ENCODE peak calls at places on chromosome 2, in seven cellular contexts. One of them, this sample, is unnamed.

GRCh38 chr2:204842731-204843490 is 297.6 kb downstream of the PARD3B start:
- DNase-seq in iris pigment epithelial cell: peak; percentile 98
- DNase-seq in activated gamma-delta T cell treated with Interleukin-2 at 50 U/mL for 16 hours: no peak
- DNase-seq in smooth muscle cell of the brain vasculature: peak; percentile 54
- DNase-seq in fibroblast of the conjunctiva: peak; percentile 91
- DNase-seq in activated CD4-positive, alpha-beta T cell treated with anti-CD3 and anti-CD28 coated beads for 36 hours: peak; percentile 55
- DNase-seq in AG10803: peak; percentile 97
- DNase-seq in this sample: peak; percentile 93

GRCh38 chr2:107001081-107001480 is 115.1 kb upstream of the ST6GAL2 start:
- DNase-seq in fibroblast of the conjunctiva: no peak
- DNase-seq in activated gamma-delta T cell treated with Interleukin-2 at 50 U/mL for 16 hours: no peak
- DNase-seq in iris pigment epithelial cell: no peak
- DNase-seq in activated CD4-positive, alpha-beta T cell treated with anti-CD3 and anti-CD28 coated beads for 36 hours: no peak
- DNase-seq in AG10803: no peak
- DNase-seq in smooth muscle cell of the brain vasculature: no peak
- DNase-seq in this sample: no peak

GRCh38 chr2:37244017-37244416 is 12.6 kb downstream of the NDUFAF7 start:
- DNase-seq in activated CD4-positive, alpha-beta T cell treated with anti-CD3 and anti-CD28 coated beads for 36 hours: no peak
- DNase-seq in fibroblast of the conjunctiva: no peak
- DNase-seq in AG10803: no peak
- DNase-seq in activated gamma-delta T cell treated with Interleukin-2 at 50 U/mL for 16 hours: no peak
- DNase-seq in smooth muscle cell of the brain vasculature: no peak
- DNase-seq in iris pigment epithelial cell: no peak
- DNase-seq in this sample: no peak

GRCh38 chr2:81903534-81903933 is 1599.0 kb upstream of the LRRTM1 start:
- DNase-seq in AG10803: no peak
- DNase-seq in activated CD4-positive, alpha-beta T cell treated with anti-CD3 and anti-CD28 coated beads for 36 hours: no peak
- DNase-seq in activated gamma-delta T cell treated with Interleukin-2 at 50 U/mL for 16 hours: no peak
- DNase-seq in smooth muscle cell of the brain vasculature: no peak
- DNase-seq in fibroblast of the conjunctiva: no peak
- DNase-seq in iris pigment epithelial cell: no peak
- DNase-seq in this sample: no peak

GRCh38 chr2:51387235-51387634 is 355.3 kb upstream of the NRXN1 start:
- DNase-seq in AG10803: peak; percentile 48
- DNase-seq in iris pigment epithelial cell: peak; percentile 92
- DNase-seq in activated gamma-delta T cell treated with Interleukin-2 at 50 U/mL for 16 hours: no peak
- DNase-seq in activated CD4-positive, alpha-beta T cell treated with anti-CD3 and anti-CD28 coated beads for 36 hours: no peak
- DNase-seq in fibroblast of the conjunctiva: no peak
- DNase-seq in smooth muscle cell of the brain vasculature: no peak
- DNase-seq in this sample: peak; percentile 26

GRCh38 chr2:228689049-228689448 is 507.6 kb upstream of the SPHKAP start:
- DNase-seq in smooth muscle cell of the brain vasculature: no peak
- DNase-seq in activated CD4-positive, alpha-beta T cell treated with anti-CD3 and anti-CD28 coated beads for 36 hours: no peak
- DNase-seq in fibroblast of the conjunctiva: no peak
- DNase-seq in iris pigment epithelial cell: no peak
- DNase-seq in activated gamma-delta T cell treated with Interleukin-2 at 50 U/mL for 16 hours: no peak
- DNase-seq in AG10803: no peak
- DNase-seq in this sample: peak; percentile 35

GRCh38 chr2:72204156-72204781 is 56.6 kb upstream of the CYP26B1 start:
- DNase-seq in fibroblast of the conjunctiva: no peak
- DNase-seq in smooth muscle cell of the brain vasculature: no peak
- DNase-seq in activated gamma-delta T cell treated with Interleukin-2 at 50 U/mL for 16 hours: no peak
- DNase-seq in activated CD4-positive, alpha-beta T cell treated with anti-CD3 and anti-CD28 coated beads for 36 hours: no peak
- DNase-seq in iris pigment epithelial cell: peak; percentile 93
- DNase-seq in AG10803: peak; percentile 2
- DNase-seq in this sample: no peak

GRCh38 chr2:99692785-99693184 is 203.0 kb upstream of the REV1 start:
- DNase-seq in iris pigment epithelial cell: no peak
- DNase-seq in activated CD4-positive, alpha-beta T cell treated with anti-CD3 and anti-CD28 coated beads for 36 hours: no peak
- DNase-seq in fibroblast of the conjunctiva: no peak
- DNase-seq in AG10803: no peak
- DNase-seq in activated gamma-delta T cell treated with Interleukin-2 at 50 U/mL for 16 hours: no peak
- DNase-seq in smooth muscle cell of the brain vasculature: no peak
- DNase-seq in this sample: no peak

GRCh38 chr2:148132400-148132799 is 111.5 kb downstream of the MBD5 start:
- DNase-seq in AG10803: peak; percentile 64
- DNase-seq in iris pigment epithelial cell: peak; percentile 87
- DNase-seq in smooth muscle cell of the brain vasculature: no peak
- DNase-seq in activated CD4-positive, alpha-beta T cell treated with anti-CD3 and anti-CD28 coated beads for 36 hours: no peak
- DNase-seq in activated gamma-delta T cell treated with Interleukin-2 at 50 U/mL for 16 hours: no peak
- DNase-seq in fibroblast of the conjunctiva: peak; percentile 8
- DNase-seq in this sample: peak; percentile 66

GRCh38 chr2:217903859-217904613 is 98.8 kb downstream of the TNS1 start:
- DNase-seq in iris pigment epithelial cell: peak; percentile 65
- DNase-seq in smooth muscle cell of the brain vasculature: no peak
- DNase-seq in activated CD4-positive, alpha-beta T cell treated with anti-CD3 and anti-CD28 coated beads for 36 hours: no peak
- DNase-seq in AG10803: peak; percentile 62
- DNase-seq in fibroblast of the conjunctiva: no peak
- DNase-seq in activated gamma-delta T cell treated with Interleukin-2 at 50 U/mL for 16 hours: no peak
- DNase-seq in this sample: no peak

GRCh38 chr2:207974214-207974600 is 51.1 kb downstream of the PLEKHM3 start:
- DNase-seq in fibroblast of the conjunctiva: no peak
- DNase-seq in smooth muscle cell of the brain vasculature: no peak
- DNase-seq in iris pigment epithelial cell: peak; percentile 12
- DNase-seq in activated gamma-delta T cell treated with Interleukin-2 at 50 U/mL for 16 hours: no peak
- DNase-seq in activated CD4-positive, alpha-beta T cell treated with anti-CD3 and anti-CD28 coated beads for 36 hours: no peak
- DNase-seq in AG10803: no peak
- DNase-seq in this sample: no peak

GRCh38 chr2:99430614-99431258 is 59.1 kb downstream of the REV1 start:
- DNase-seq in smooth muscle cell of the brain vasculature: peak; percentile 9
- DNase-seq in fibroblast of the conjunctiva: no peak
- DNase-seq in activated gamma-delta T cell treated with Interleukin-2 at 50 U/mL for 16 hours: no peak
- DNase-seq in iris pigment epithelial cell: peak; percentile 65
- DNase-seq in AG10803: peak; percentile 62
- DNase-seq in activated CD4-positive, alpha-beta T cell treated with anti-CD3 and anti-CD28 coated beads for 36 hours: no peak
- DNase-seq in this sample: peak; percentile 48

GRCh38 chr2:100780203-100781008 is 39.5 kb upstream of the NPAS2 start:
- DNase-seq in AG10803: no peak
- DNase-seq in smooth muscle cell of the brain vasculature: no peak
- DNase-seq in activated CD4-positive, alpha-beta T cell treated with anti-CD3 and anti-CD28 coated beads for 36 hours: no peak
- DNase-seq in fibroblast of the conjunctiva: no peak
- DNase-seq in iris pigment epithelial cell: peak; percentile 69
- DNase-seq in activated gamma-delta T cell treated with Interleukin-2 at 50 U/mL for 16 hours: no peak
- DNase-seq in this sample: peak; percentile 76

GRCh38 chr2:238821944-238822670 is 25.8 kb upstream of the TWIST2 start:
- DNase-seq in activated gamma-delta T cell treated with Interleukin-2 at 50 U/mL for 16 hours: no peak
- DNase-seq in activated CD4-positive, alpha-beta T cell treated with anti-CD3 and anti-CD28 coated beads for 36 hours: no peak
- DNase-seq in AG10803: no peak
- DNase-seq in smooth muscle cell of the brain vasculature: no peak
- DNase-seq in iris pigment epithelial cell: no peak
- DNase-seq in fibroblast of the conjunctiva: no peak
- DNase-seq in this sample: no peak

GRCh38 chr2:65416945-65417344 is 15.5 kb downstream of the SPRED2 start:
- DNase-seq in iris pigment epithelial cell: no peak
- DNase-seq in fibroblast of the conjunctiva: no peak
- DNase-seq in AG10803: no peak
- DNase-seq in activated CD4-positive, alpha-beta T cell treated with anti-CD3 and anti-CD28 coated beads for 36 hours: no peak
- DNase-seq in smooth muscle cell of the brain vasculature: no peak
- DNase-seq in activated gamma-delta T cell treated with Interleukin-2 at 50 U/mL for 16 hours: peak; percentile 19
- DNase-seq in this sample: no peak

GRCh38 chr2:68367918-68368656 is 3.0 kb downstream of the PLEK start:
- DNase-seq in smooth muscle cell of the brain vasculature: no peak
- DNase-seq in AG10803: no peak
- DNase-seq in activated CD4-positive, alpha-beta T cell treated with anti-CD3 and anti-CD28 coated beads for 36 hours: no peak
- DNase-seq in activated gamma-delta T cell treated with Interleukin-2 at 50 U/mL for 16 hours: no peak
- DNase-seq in fibroblast of the conjunctiva: no peak
- DNase-seq in iris pigment epithelial cell: peak; percentile 40
- DNase-seq in this sample: no peak

GRCh38 chr2:9417725-9418124 is 5.6 kb downstream of the ITGB1BP1 start:
- DNase-seq in AG10803: no peak
- DNase-seq in activated CD4-positive, alpha-beta T cell treated with anti-CD3 and anti-CD28 coated beads for 36 hours: no peak
- DNase-seq in smooth muscle cell of the brain vasculature: no peak
- DNase-seq in activated gamma-delta T cell treated with Interleukin-2 at 50 U/mL for 16 hours: no peak
- DNase-seq in fibroblast of the conjunctiva: no peak
- DNase-seq in iris pigment epithelial cell: no peak
- DNase-seq in this sample: no peak

GRCh38 chr2:26048791-26049190 is 14.9 kb downstream of the RAB10 start:
- DNase-seq in activated gamma-delta T cell treated with Interleukin-2 at 50 U/mL for 16 hours: no peak
- DNase-seq in smooth muscle cell of the brain vasculature: no peak
- DNase-seq in activated CD4-positive, alpha-beta T cell treated with anti-CD3 and anti-CD28 coated beads for 36 hours: no peak
- DNase-seq in fibroblast of the conjunctiva: no peak
- DNase-seq in AG10803: no peak
- DNase-seq in iris pigment epithelial cell: no peak
- DNase-seq in this sample: no peak

GRCh38 chr2:216108310-216108966 is 710 bp upstream of the XRCC5 start:
- DNase-seq in activated CD4-positive, alpha-beta T cell treated with anti-CD3 and anti-CD28 coated beads for 36 hours: no peak
- DNase-seq in fibroblast of the conjunctiva: no peak
- DNase-seq in activated gamma-delta T cell treated with Interleukin-2 at 50 U/mL for 16 hours: no peak
- DNase-seq in smooth muscle cell of the brain vasculature: no peak
- DNase-seq in iris pigment epithelial cell: no peak
- DNase-seq in AG10803: no peak
- DNase-seq in this sample: peak; percentile 46

GRCh38 chr2:145769053-145769716 is 1249.3 kb upstream of the ZEB2 start:
- DNase-seq in fibroblast of the conjunctiva: no peak
- DNase-seq in smooth muscle cell of the brain vasculature: no peak
- DNase-seq in activated gamma-delta T cell treated with Interleukin-2 at 50 U/mL for 16 hours: no peak
- DNase-seq in AG10803: no peak
- DNase-seq in iris pigment epithelial cell: no peak
- DNase-seq in activated CD4-positive, alpha-beta T cell treated with anti-CD3 and anti-CD28 coated beads for 36 hours: no peak
- DNase-seq in this sample: no peak

GRCh38 chr2:179898873-179899272 is 37.5 kb upstream of the ZNF385B start:
- DNase-seq in activated CD4-positive, alpha-beta T cell treated with anti-CD3 and anti-CD28 coated beads for 36 hours: peak; percentile 46
- DNase-seq in AG10803: peak; percentile 19
- DNase-seq in fibroblast of the conjunctiva: peak; percentile 0
- DNase-seq in activated gamma-delta T cell treated with Interleukin-2 at 50 U/mL for 16 hours: no peak
- DNase-seq in iris pigment epithelial cell: peak; percentile 36
- DNase-seq in smooth muscle cell of the brain vasculature: no peak
- DNase-seq in this sample: peak; percentile 52

GRCh38 chr2:62423235-62423634 is 82.8 kb downstream of the TMEM17 start:
- DNase-seq in AG10803: peak; percentile 30
- DNase-seq in iris pigment epithelial cell: no peak
- DNase-seq in activated CD4-positive, alpha-beta T cell treated with anti-CD3 and anti-CD28 coated beads for 36 hours: no peak
- DNase-seq in activated gamma-delta T cell treated with Interleukin-2 at 50 U/mL for 16 hours: no peak
- DNase-seq in fibroblast of the conjunctiva: no peak
- DNase-seq in smooth muscle cell of the brain vasculature: no peak
- DNase-seq in this sample: no peak

GRCh38 chr2:101961287-101962242 is 30.2 kb upstream of the IL1R2 start:
- DNase-seq in iris pigment epithelial cell: peak; percentile 98
- DNase-seq in smooth muscle cell of the brain vasculature: peak; percentile 96
- DNase-seq in fibroblast of the conjunctiva: peak; percentile 98
- DNase-seq in activated CD4-positive, alpha-beta T cell treated with anti-CD3 and anti-CD28 coated beads for 36 hours: no peak
- DNase-seq in activated gamma-delta T cell treated with Interleukin-2 at 50 U/mL for 16 hours: no peak
- DNase-seq in AG10803: peak; percentile 100
- DNase-seq in this sample: peak; percentile 67

GRCh38 chr2:133640103-133640502 is 71.8 kb upstream of the NCKAP5 start:
- DNase-seq in AG10803: no peak
- DNase-seq in activated CD4-positive, alpha-beta T cell treated with anti-CD3 and anti-CD28 coated beads for 36 hours: no peak
- DNase-seq in iris pigment epithelial cell: no peak
- DNase-seq in fibroblast of the conjunctiva: no peak
- DNase-seq in smooth muscle cell of the brain vasculature: no peak
- DNase-seq in activated gamma-delta T cell treated with Interleukin-2 at 50 U/mL for 16 hours: no peak
- DNase-seq in this sample: no peak

GRCh38 chr2:59413751-59414570 is 1139.5 kb downstream of the BCL11A start:
- DNase-seq in fibroblast of the conjunctiva: no peak
- DNase-seq in AG10803: no peak
- DNase-seq in iris pigment epithelial cell: no peak
- DNase-seq in smooth muscle cell of the brain vasculature: no peak
- DNase-seq in activated gamma-delta T cell treated with Interleukin-2 at 50 U/mL for 16 hours: no peak
- DNase-seq in activated CD4-positive, alpha-beta T cell treated with anti-CD3 and anti-CD28 coated beads for 36 hours: no peak
- DNase-seq in this sample: no peak

GRCh38 chr2:70895998-70896764 is 39.5 kb upstream of the ATP6V1B1 start:
- DNase-seq in activated CD4-positive, alpha-beta T cell treated with anti-CD3 and anti-CD28 coated beads for 36 hours: no peak
- DNase-seq in fibroblast of the conjunctiva: no peak
- DNase-seq in smooth muscle cell of the brain vasculature: no peak
- DNase-seq in iris pigment epithelial cell: no peak
- DNase-seq in activated gamma-delta T cell treated with Interleukin-2 at 50 U/mL for 16 hours: no peak
- DNase-seq in AG10803: no peak
- DNase-seq in this sample: no peak

GRCh38 chr2:74696758-74697327 is 42.8 kb downstream of the SEMA4F start:
- DNase-seq in smooth muscle cell of the brain vasculature: no peak
- DNase-seq in activated gamma-delta T cell treated with Interleukin-2 at 50 U/mL for 16 hours: no peak
- DNase-seq in iris pigment epithelial cell: peak; percentile 92
- DNase-seq in activated CD4-positive, alpha-beta T cell treated with anti-CD3 and anti-CD28 coated beads for 36 hours: no peak
- DNase-seq in AG10803: peak; percentile 35
- DNase-seq in fibroblast of the conjunctiva: peak; percentile 82
- DNase-seq in this sample: peak; percentile 8

This sample was measured in LHCN-M2.